ENCODE peak calls at places on chromosomes 7 and 10, in seven cellular contexts. S is H54; O is B cell; N is H9; Q is progenitor cell of endocrine pancreas; B is thoracic aorta; C is activated T-helper 1 cell treated with anti-CD3 and anti-CD28 coated beads, Interleukin-12 subunit alpha, Interleukin-12 subunit beta, Interleukin-2, Interleukin-4 antibody, amounts not matched to agents 30 ng/mL and 10 ng/mL and 1 ng/mL, durations not matched to agents 14 hours and 24 hours and 36 hours. P is an unnamed sample.

GRCh38 chr10:79238606-79239005 is 108.7 kb upstream of the PPIF start:
- DNase-seq in Q (no peak), N (no peak), O (no peak), B (no peak), C (no peak), S (no peak), P (no peak)

GRCh38 chr10:132523561-132524442 is 13.8 kb upstream of the INPP5A start:
- DNase-seq in C (no peak), Q (no peak), S (no peak), O (no peak), N (no peak), B (peak; percentile 1), P (no peak)

GRCh38 chr7:39583539-39583938 is 17.3 kb downstream of the YAE1 start:
- DNase-seq in O (no peak), N (no peak), S (no peak), B (no peak), C (no peak), Q (no peak), P (no peak)

GRCh38 chr7:98563183-98563495 is 53.9 kb upstream of the NPTX2 start:
- DNase-seq in B (no peak), C (no peak), N (no peak), Q (no peak), S (no peak), O (no peak), P (no peak)

GRCh38 chr10:31961675-31962074 is 33.0 kb upstream of the ARHGAP12 start:
- DNase-seq in Q (no peak), C (no peak), S (peak; percentile 24), B (no peak), O (no peak), N (no peak), P (peak; percentile 84)

GRCh38 chr10:90571876-90572275 is 286.0 kb downstream of the HTR7 start:
- DNase-seq in B (no peak), N (no peak), Q (no peak), S (no peak), O (no peak), C (no peak), P (no peak)

GRCh38 chr7:123749537-123749857 is 694 bp upstream of the WASL start:
- DNase-seq in Q (no peak), N (no peak), O (no peak), C (no peak), S (peak; percentile 58), B (no peak), P (no peak)

GRCh38 chr10:89690027-89690426 is 11.4 kb upstream of the KIF20B start:
- DNase-seq in B (no peak), Q (no peak), S (no peak), O (no peak), C (no peak), N (no peak), P (no peak)

GRCh38 chr10:71269301-71270288 is 49.5 kb upstream of the SLC29A3 start:
- DNase-seq in S (no peak), Q (no peak), B (no peak), O (no peak), N (peak; percentile 91), C (no peak), P (no peak)

GRCh38 chr10:13491747-13492360 is 37.0 kb downstream of the BEND7 start:
- DNase-seq in O (no peak), C (no peak), N (no peak), Q (no peak), B (no peak), S (no peak), P (no peak)

GRCh38 chr7:2985866-2986265 is 57.8 kb downstream of the CARD11 start:
- DNase-seq in O (no peak), S (no peak), N (no peak), C (no peak), Q (no peak), B (no peak), P (no peak)

GRCh38 chr7:93231264-93231663 is 902 bp upstream of the VPS50 start:
- DNase-seq in O (no peak), S (no peak), B (no peak), Q (no peak), N (no peak), C (no peak), P (no peak)

GRCh38 chr10:30493609-30494530 is 59.9 kb downstream of the MAP3K8 start:
- DNase-seq in Q (no peak), B (peak; percentile 53), O (no peak), C (no peak), N (no peak), S (no peak), P (no peak)